ENCODE peak calls at places on chromosomes 2 and 18, in six cellular contexts. R is right cardiac atrium, U is cardiac muscle cell, E is AG20443, F is frontal cortex, K is WTC11. M is an unnamed sample.

GRCh38 chr2:141058552-141058951 is 1072.3 kb downstream of the LRP1B start:
- DNase-seq in R (no peak), U (no peak), E (no peak), F (no peak), K (no peak), M (no peak)

GRCh38 chr2:229137623-229138022 is 133.5 kb downstream of the PID1 start:
- DNase-seq in R (no peak), U (no peak), E (no peak), F (no peak), K (no peak), M (no peak)

GRCh38 chr2:150697596-150697995 is 210.1 kb upstream of the RND3 start:
- DNase-seq in R (no peak), U (peak; percentile 43), E (no peak), F (no peak), K (no peak), M (no peak)

GRCh38 chr2:226794751-226795171 is 4.9 kb downstream of the IRS1 start:
- DNase-seq in R (no peak), U (peak; percentile 77), E (no peak), F (no peak), K (no peak), M (peak; percentile 71)

GRCh38 chr18:79630266-79631095 is 49.1 kb upstream of the CTDP1 start:
- DNase-seq in R (no peak), U (no peak), E (no peak), F (no peak), K (no peak), M (no peak)

GRCh38 chr2:204503869-204504268 is 41.4 kb upstream of the PARD3B start:
- DNase-seq in R (no peak), U (peak; percentile 21), E (no peak), F (no peak), K (no peak), M (peak; percentile 46)

GRCh38 chr2:65071499-65072180 is 15.4 kb downstream of the CEP68 start:
- DNase-seq in R (no peak), U (peak; percentile 32), E (peak; percentile 40), F (no peak), K (peak; percentile 59), M (peak; percentile 41)

GRCh38 chr2:196234672-196235071 is 63.3 kb upstream of the STK17B start:
- DNase-seq in R (no peak), U (peak; percentile 84), E (peak; percentile 51), F (no peak), K (no peak), M (peak; percentile 89)

GRCh38 chr18:77648415-77648814 is 398.8 kb downstream of the GALR1 start:
- DNase-seq in R (no peak), U (no peak), E (no peak), F (no peak), K (peak; percentile 30), M (no peak)

GRCh38 chr2:161223139-161223732 is 63.0 kb downstream of the TANK start:
- DNase-seq in R (no peak), U (peak; percentile 68), E (peak; percentile 27), F (no peak), K (no peak), M (peak; percentile 50)

GRCh38 chr2:30706534-30707303 is 100.5 kb downstream of the CAPN13 start:
- DNase-seq in R (peak; percentile 75), U (peak; percentile 64), E (peak; percentile 78), F (peak; percentile 17), K (peak; percentile 68), M (peak; percentile 43)

GRCh38 chr2:214322662-214323061 is 88.2 kb upstream of the VWC2L start:
- DNase-seq in R (no peak), U (no peak), E (peak; percentile 24), F (no peak), K (no peak), M (peak; percentile 7)

GRCh38 chr2:113173563-113174368 is at the start of gene PSD4:
- DNase-seq in R (peak; percentile 55), U (peak; percentile 49), E (no peak), F (no peak), K (no peak), M (no peak)

GRCh38 chr2:95372216-95372829 is 30.2 kb upstream of the FAHD2A start:
- DNase-seq in R (no peak), U (no peak), E (no peak), F (no peak), K (no peak), M (no peak)

GRCh38 chr18:48715651-48716354 is 177.0 kb downstream of the CTIF start:
- DNase-seq in R (peak; percentile 66), U (peak; percentile 7), E (peak; percentile 67), F (no peak), K (no peak), M (no peak)

GRCh38 chr18:68417166-68417776 is 297.6 kb downstream of the TMX3 start:
- DNase-seq in R (no peak), U (no peak), E (no peak), F (no peak), K (no peak), M (no peak)

GRCh38 chr2:132670961-132671781 is 1.2 kb upstream of the LYPD1 start:
- DNase-seq in R (no peak), U (peak; percentile 79), E (peak; percentile 23), F (no peak), K (peak; percentile 52), M (peak; percentile 80)

GRCh38 chr2:205903549-205904129 is 182.3 kb downstream of the INO80D start:
- DNase-seq in R (peak; percentile 40), U (peak; percentile 13), E (peak; percentile 44), F (no peak), K (peak; percentile 57), M (no peak)

GRCh38 chr18:72542993-72543361 is 1.2 kb downstream of the CBLN2 start:
- DNase-seq in R (no peak), U (no peak), E (peak; percentile 9), F (peak; percentile 41), K (peak; percentile 12), M (no peak)

GRCh38 chr2:3116371-3116770 is 261.2 kb downstream of the EIPR1 start:
- DNase-seq in R (no peak), U (no peak), E (no peak), F (no peak), K (no peak), M (no peak)

GRCh38 chr2:287471-287885 is 413 bp downstream of the ALKAL2 start:
- DNase-seq in R (no peak), U (peak; percentile 52), E (peak; percentile 45), F (peak; percentile 48), K (peak; percentile 39), M (no peak)

GRCh38 chr2:156883828-156884615 is 373.5 kb upstream of the GALNT5 start:
- DNase-seq in R (no peak), U (peak; percentile 9), E (peak; percentile 30), F (no peak), K (no peak), M (peak; percentile 15)

GRCh38 chr2:201401815-201402214 is 44.7 kb upstream of the FLACC1 start:
- DNase-seq in R (no peak), U (no peak), E (no peak), F (no peak), K (no peak), M (no peak)

GRCh38 chr2:20317690-20318089 is 33.0 kb downstream of the PUM2 start:
- DNase-seq in R (no peak), U (no peak), E (no peak), F (no peak), K (no peak), M (no peak)

GRCh38 chr2:214482716-214483115 is 71.9 kb downstream of the VWC2L start:
- DNase-seq in R (no peak), U (no peak), E (no peak), F (no peak), K (no peak), M (no peak)

GRCh38 chr2:120857931-120858330 is 122.3 kb downstream of the GLI2 start:
- DNase-seq in R (no peak), U (no peak), E (no peak), F (no peak), K (no peak), M (no peak)

GRCh38 chr2:189751080-189751658 is 11.4 kb downstream of the OSGEPL1 start:
- DNase-seq in R (no peak), U (peak; percentile 42), E (peak; percentile 52), F (no peak), K (peak; percentile 53), M (peak; percentile 45)

GRCh38 chr2:3447789-3448317 is 68.4 kb downstream of the TRAPPC12 start:
- DNase-seq in R (no peak), U (peak; percentile 27), E (no peak), F (no peak), K (no peak), M (no peak)

GRCh38 chr2:224930124-224930523 is 112.1 kb downstream of the DOCK10 start:
- DNase-seq in R (no peak), U (no peak), E (no peak), F (no peak), K (no peak), M (no peak)

GRCh38 chr2:177869912-177870311 is 202.7 kb downstream of the PDE11A start:
- DNase-seq in R (no peak), U (no peak), E (no peak), F (no peak), K (no peak), M (no peak)

GRCh38 chr2:25294573-25295462 is 46.9 kb downstream of the DNMT3A start:
- DNase-seq in R (peak; percentile 82), U (peak; percentile 47), E (peak; percentile 64), F (no peak), K (no peak), M (no peak)

GRCh38 chr2:24191848-24192247 is 17.0 kb downstream of the FAM228A start:
- DNase-seq in R (no peak), U (no peak), E (no peak), F (no peak), K (no peak), M (no peak)

GRCh38 chr18:65938592-65939372 is 188.0 kb downstream of the CDH7 start:
- DNase-seq in R (no peak), U (peak; percentile 13), E (no peak), F (no peak), K (peak; percentile 64), M (no peak)

GRCh38 chr2:181306785-181307184 is 150.4 kb upstream of the ITGA4 start:
- DNase-seq in R (no peak), U (no peak), E (no peak), F (no peak), K (no peak), M (no peak)

GRCh38 chr2:240130393-240131195 is 5.5 kb downstream of the COPS9 start:
- DNase-seq in R (no peak), U (no peak), E (no peak), F (no peak), K (no peak), M (no peak)

GRCh38 chr18:79195716-79196683 is 126.8 kb downstream of the ATP9B start:
- DNase-seq in R (no peak), U (no peak), E (no peak), F (no peak), K (no peak), M (no peak)

GRCh38 chr2:172079838-172080640 is 5.3 kb upstream of the DLX1 start:
- DNase-seq in R (no peak), U (no peak), E (no peak), F (no peak), K (no peak), M (peak; percentile 31)

GRCh38 chr2:209872675-209873074 is 101.0 kb downstream of the UNC80 start:
- DNase-seq in R (peak; percentile 29), U (peak; percentile 4), E (peak; percentile 12), F (peak; percentile 23), K (peak; percentile 73), M (no peak)